ENCODE peak calls at places on chromosomes 4 and X, in seven cellular contexts. D is central memory CD4-positive, alpha-beta T cell; N is stromal cell of bone marrow; S is adipocyte; P is T-helper 1 cell; H is LoVo; G is tibial artery. W is an unnamed sample.

GRCh38 chr4:156961241-156962068 is 10.1 kb downstream of the PDGFC start:
- DNase-seq in D (no peak), P (no peak), G (no peak), N (no peak), S (no peak), H (no peak), W (no peak)

GRCh38 chrX:434946-435345 is 48.2 kb upstream of the PPP2R3B start:
- DNase-seq in P (no peak), S (no peak), N (no peak), H (no peak), G (no peak), D (no peak), W (no peak)

GRCh38 chr4:186265683-186266648 is at the start of gene F11:
- DNase-seq in S (no peak), D (no peak), G (no peak), P (no peak), H (no peak), N (no peak), W (no peak)

GRCh38 chr4:139523076-139523475 is 32.9 kb downstream of the SETD7 start:
- DNase-seq in D (no peak), P (no peak), H (peak), N (no peak), G (no peak), S (no peak), W (no peak)

GRCh38 chr4:111602848-111603247 is 542.4 kb upstream of the FAM241A start:
- DNase-seq in D (no peak), G (no peak), S (peak), H (no peak), N (peak), P (no peak), W (no peak)

GRCh38 chrX:41512394-41512793 is 65.3 kb downstream of the NYX start:
- DNase-seq in H (no peak), G (no peak), S (no peak), D (no peak), P (no peak), N (no peak), W (no peak)

GRCh38 chr4:38765391-38765790 is 17.4 kb downstream of the TLR10 start:
- DNase-seq in P (no peak), D (no peak), H (no peak), G (no peak), N (peak), S (no peak), W (no peak)

GRCh38 chr4:156321203-156321602 is 367.5 kb upstream of the CTSO start:
- DNase-seq in H (no peak), N (peak), P (no peak), S (peak), D (no peak), G (no peak), W (no peak)

GRCh38 chr4:36273276-36273675 is 8.1 kb upstream of the DTHD1 start:
- DNase-seq in P (no peak), G (no peak), N (no peak), S (no peak), H (no peak), D (no peak), W (no peak)

GRCh38 chr4:184250795-184251679 is 33.4 kb upstream of the ENPP6 start:
- DNase-seq in P (no peak), H (peak), G (no peak), D (peak), S (peak), N (no peak), W (no peak)